ENCODE peak calls at places on chromosome 19, in four cellular contexts. T is cardiac septum, S is LHCN-M2, U is hepatic stellate cell. Y is an unnamed sample.

GRCh38 chr19:7366701-7367420 is 18.1 kb downstream of the ARHGEF18 start:
- DNase-seq in S (peak; percentile 56), T (no peak), U (no peak), Y (no peak)

GRCh38 chr19:6100284-6100915 is 9.9 kb downstream of the RFX2 start:
- DNase-seq in S (no peak), T (peak; percentile 82), U (no peak), Y (no peak)

GRCh38 chr19:5038631-5039271 is 69.8 kb downstream of the KDM4B start:
- DNase-seq in T (no peak), U (peak; percentile 57), S (peak; percentile 33), Y (no peak)

GRCh38 chr19:8085606-8086464 is 33.3 kb downstream of the CCL25 start:
- DNase-seq in S (no peak), U (no peak), T (no peak), Y (no peak)

GRCh38 chr19:6723108-6723618 is 2.7 kb upstream of the C3 start:
- DNase-seq in U (no peak), T (no peak), S (no peak), Y (peak; percentile 79)

GRCh38 chr19:5997371-5997770 is 19.4 kb upstream of the RANBP3 start:
- DNase-seq in T (no peak), U (no peak), S (no peak), Y (no peak)

GRCh38 chr19:34669305-34669704 is 7.7 kb downstream of the SCGB2B2 start:
- DNase-seq in U (no peak), T (no peak), S (no peak), Y (no peak)

GRCh38 chr19:5150902-5151741 is 182.2 kb downstream of the KDM4B start:
- DNase-seq in U (no peak), S (no peak), T (no peak), Y (peak; percentile 71)

GRCh38 chr19:48878219-48879024 is 6.2 kb downstream of the PPP1R15A start:
- DNase-seq in S (no peak), T (no peak), U (no peak), Y (peak; percentile 90)

GRCh38 chr19:1286859-1287621 is 1.4 kb downstream of the EFNA2 start:
- DNase-seq in S (no peak), U (no peak), T (no peak), Y (no peak)

GRCh38 chr19:10748924-10749434 is 31.1 kb downstream of the DNM2 start:
- DNase-seq in U (peak; percentile 65), T (no peak), S (peak; percentile 54), Y (no peak)

GRCh38 chr19:50933640-50934039 is 19.2 kb downstream of the KLK5 start:
- DNase-seq in T (no peak), S (peak; percentile 20), U (no peak), Y (no peak)

GRCh38 chr19:18469245-18470107 is 31.5 kb upstream of the ISYNA1 start:
- DNase-seq in S (peak; percentile 51), T (peak; percentile 85), U (peak; percentile 71), Y (peak; percentile 92)

GRCh38 chr19:31505596-31505910 is 156.3 kb upstream of the TSHZ3 start:
- DNase-seq in U (no peak), T (no peak), S (no peak), Y (no peak)

GRCh38 chr19:33442706-33443105 is 69.2 kb downstream of the CEBPG start:
- DNase-seq in S (no peak), T (no peak), U (no peak), Y (peak; percentile 55)